ENCODE peak calls at places on chromosomes 16 and 17, in four cellular contexts. O is AG09319, I is Peyer's patch, M is BJ. L is an unnamed sample.

GRCh38 chr16:12439443-12440232 is 364.0 kb downstream of the CPPED1 start:
- DNase-seq in O (no peak), I (no peak), M (no peak), L (no peak)

GRCh38 chr16:86723699-86724098 is 145.3 kb downstream of the FOXL1 start:
- DNase-seq in O (no peak), I (no peak), M (no peak), L (no peak)

GRCh38 chr17:80861892-80862291 is 129.7 kb upstream of the CHMP6 start:
- DNase-seq in O (no peak), I (no peak), M (no peak), L (no peak)

GRCh38 chr17:63232565-63233310 is 213.4 kb downstream of the CYB561 start:
- DNase-seq in O (no peak), I (no peak), M (no peak), L (no peak)

GRCh38 chr16:51445250-51445649 is 294.2 kb upstream of the SALL1 start:
- DNase-seq in O (no peak), I (no peak), M (no peak), L (no peak)

GRCh38 chr17:39208893-39209292 is 8.8 kb downstream of the RPL19 start:
- DNase-seq in O (no peak), I (peak; percentile 88), M (no peak), L (no peak)

GRCh38 chr17:72518810-72519597 is 398.2 kb downstream of the SOX9 start:
- DNase-seq in O (no peak), I (peak; percentile 62), M (no peak), L (no peak)

GRCh38 chr17:77032929-77033328 is 107.8 kb upstream of the SEC14L1 start:
- DNase-seq in O (no peak), I (no peak), M (no peak), L (no peak)

GRCh38 chr17:59561042-59561441 is 4.4 kb upstream of the DHX40 start:
- DNase-seq in O (no peak), I (no peak), M (no peak), L (no peak)

GRCh38 chr17:5282639-5283217 is 644 bp downstream of the RABEP1 start:
- DNase-seq in O (no peak), I (peak; percentile 49), M (no peak), L (no peak)

GRCh38 chr17:79088266-79088996 is 13.8 kb downstream of the ENGASE start:
- DNase-seq in O (no peak), I (no peak), M (no peak), L (no peak)

GRCh38 chr16:82761858-82762257 is 135.1 kb downstream of the CDH13 start:
- DNase-seq in O (no peak), I (no peak), M (no peak), L (no peak)

GRCh38 chr17:16293918-16294317 is 59.4 kb downstream of the CENPV start:
- DNase-seq in O (no peak), I (peak; percentile 79), M (no peak), L (no peak)

GRCh38 chr17:50102164-50102991 is 7.2 kb downstream of the PDK2 start:
- DNase-seq in O (no peak), I (peak; percentile 94), M (no peak), L (no peak)

GRCh38 chr17:40883031-40883430 is 2.0 kb downstream of the KRT20 start:
- DNase-seq in O (no peak), I (no peak), M (no peak), L (no peak)

GRCh38 chr17:67126983-67127382 is 82.6 kb downstream of the CACNG1 start:
- DNase-seq in O (no peak), I (no peak), M (no peak), L (no peak)

GRCh38 chr17:67123692-67124091 is 79.3 kb downstream of the CACNG1 start:
- DNase-seq in O (no peak), I (no peak), M (no peak), L (no peak)

GRCh38 chr17:67124469-67125148 is 80.3 kb downstream of the CACNG1 start:
- DNase-seq in O (no peak), I (no peak), M (no peak), L (no peak)

GRCh38 chr17:67125924-67126323 is 81.6 kb downstream of the CACNG1 start:
- DNase-seq in O (no peak), I (no peak), M (no peak), L (no peak)

GRCh38 chr17:67125417-67125816 is 81.1 kb downstream of the CACNG1 start:
- DNase-seq in O (no peak), I (no peak), M (no peak), L (no peak)
- TF ChIP-seq CTCF in O (no peak), I (no peak), M (no peak), L (no peak)

GRCh38 chr16:78925071-78925714 is 675.3 kb downstream of the MAF start:
- DNase-seq in O (no peak), I (peak; percentile 80), M (no peak), L (no peak)
- TF ChIP-seq CTCF in O (no peak), I (no peak), M (peak; percentile 4), L (no peak)

DNA sequence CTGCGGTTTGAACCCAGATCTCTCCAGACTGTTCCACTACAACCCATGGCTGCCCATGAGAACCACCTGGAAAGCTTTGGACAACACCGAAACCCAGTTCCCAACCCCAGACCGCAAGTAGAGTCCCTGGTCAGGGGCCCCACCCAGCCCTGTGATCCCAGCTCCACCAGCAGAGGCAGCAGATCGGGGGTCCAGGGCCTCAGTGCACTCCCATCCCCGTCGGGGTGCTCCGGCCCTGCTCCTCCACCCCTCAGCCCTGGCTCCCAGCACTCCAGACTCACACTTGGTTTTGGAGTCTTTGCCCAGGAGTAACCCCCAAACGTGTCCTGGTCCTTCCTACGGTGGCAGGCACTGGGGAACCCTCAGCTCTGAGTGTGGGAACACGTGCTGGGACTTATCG is 20.7 kb upstream of the OSGIN1 start:
- DNase-seq in O (no peak), I (no peak), M (no peak), L (no peak)
- TF ChIP-seq CTCF in O (no peak), I (no peak), M (no peak), L (no peak)

GRCh38 chr17:17769869-17770361 is 66.9 kb downstream of the SREBF1 start:
- DNase-seq in O (no peak), I (no peak), M (no peak), L (no peak)
- TF ChIP-seq CTCF in O (no peak), I (no peak), M (no peak), L (no peak)

GRCh38 chr16:54632322-54632721 is 298.3 kb upstream of the IRX5 start:
- DNase-seq in O (no peak), I (no peak), M (no peak), L (no peak)

GRCh38 chr16:54630284-54630967 is 300.2 kb upstream of the IRX5 start:
- DNase-seq in O (peak; percentile 15), I (no peak), M (no peak), L (no peak)

GRCh38 chr16:54632821-54633220 is 297.8 kb upstream of the IRX5 start:
- DNase-seq in O (no peak), I (no peak), M (no peak), L (no peak)

GRCh38 chr16:54636221-54636793 is 294.4 kb upstream of the IRX5 start:
- DNase-seq in O (no peak), I (no peak), M (no peak), L (no peak)

GRCh38 chr16:54633943-54634362 is 296.7 kb upstream of the IRX5 start:
- DNase-seq in O (no peak), I (no peak), M (no peak), L (no peak)
- TF ChIP-seq CTCF in O (peak; percentile 22), I (no peak), M (peak; percentile 46), L (peak; percentile 61)

L was measured in HFF-Myc.